ENCODE peak calls at places on chromosomes 5 and 9, in ten cellular contexts. Y is PC-9; E is GM13976; L is NCI-H1092; A is GM12864; U is GM23338; S is ureter; R is body of pancreas; T is stimulated activated CD8-positive, alpha-beta memory T cell treated with anti-CD3 and anti-CD28 coated beads, Interleukin-4, amount 100 ng/mL, for 24 hours; G is SJSA1. F is an unnamed sample.

GRCh38 chr9:36642817-36643216 is 70.1 kb downstream of the MELK start:
- DNase-seq in Y (no peak), E (no peak), L (no peak), A (no peak), U (no peak), S (no peak), R (no peak), T (no peak), G (no peak), F (no peak)

GRCh38 chr5:102867999-102868662 is 113.0 kb downstream of the PAM start:
- DNase-seq in Y (no peak), E (no peak), L (no peak), A (no peak), U (no peak), S (no peak), R (no peak), T (no peak), G (no peak), F (no peak)

GRCh38 chr5:9540791-9541190 is 5.1 kb downstream of the SEMA5A start:
- DNase-seq in Y (no peak), E (no peak), L (no peak), A (no peak), U (no peak), S (no peak), R (no peak), T (no peak), G (no peak), F (no peak)

GRCh38 chr5:5490774-5491347 is 68.4 kb downstream of the ICE1 start:
- DNase-seq in Y (no peak), E (no peak), L (no peak), A (no peak), U (no peak), S (no peak), R (no peak), T (no peak), G (no peak), F (no peak)

GRCh38 chr5:149961186-149961685 is 678 bp downstream of the SLC26A2 start:
- DNase-seq in Y (no peak), E (no peak), L (no peak), A (no peak), U (no peak), S (no peak), R (no peak), T (no peak), G (no peak), F (no peak)

GRCh38 chr5:88677943-88678779 is 204.8 kb downstream of the MEF2C start:
- DNase-seq in Y (no peak), E (no peak), L (no peak), A (no peak), U (peak), S (no peak), R (no peak), T (no peak), G (no peak), F (no peak)

GRCh38 chr5:142152383-142152730 is 43.8 kb downstream of the NDFIP1 start:
- DNase-seq in Y (no peak), E (no peak), L (no peak), A (no peak), U (peak), S (no peak), R (no peak), T (no peak), G (no peak), F (no peak)

GRCh38 chr5:55187370-55187769 is 14.4 kb upstream of the CDC20B start:
- DNase-seq in Y (no peak), E (no peak), L (no peak), A (no peak), U (peak), S (no peak), R (peak), T (no peak), G (no peak), F (no peak)

GRCh38 chr9:32644698-32645097 is 9.2 kb upstream of the TAF1L start:
- DNase-seq in Y (peak), E (no peak), L (no peak), A (no peak), U (no peak), S (no peak), R (no peak), T (no peak), G (no peak), F (no peak)

GRCh38 chr5:112492291-112492690 is 73.2 kb upstream of the EPB41L4A start:
- DNase-seq in Y (peak), E (peak), L (peak), A (peak), U (peak), S (peak), R (peak), T (no peak), G (peak), F (no peak)

F was measured in NCI-H1436 treated with DMSO at 0.1 percent for 48 hours.